ENCODE peak calls at places on chromosome 17, in nine cellular contexts. I is naive thymus-derived CD4-positive, alpha-beta T cell; S is non-pigmented ciliary epithelial cell; Z is caudate nucleus; Y is Caki2; K is MG63; B is GF-D8; U is M059J; D is effector CD4-positive, alpha-beta T cell. A is an unnamed sample.

GRCh38 chr17:57819273-57819672 is 30.6 kb downstream of the MRPS23 start:
- DNase-seq in B (no peak), Z (no peak), Y (peak), K (no peak), I (no peak), S (no peak), D (no peak), U (peak), A (no peak)

GRCh38 chr17:59757043-59757824 is 49.8 kb downstream of the VMP1 start:
- DNase-seq in B (no peak), I (no peak), U (no peak), Y (no peak), D (no peak), K (no peak), Z (no peak), S (no peak), A (no peak)

GRCh38 chr17:47280072-47280811 is 26.6 kb downstream of the ITGB3 start:
- DNase-seq in U (peak), I (no peak), Y (peak), B (no peak), K (peak), S (no peak), Z (no peak), D (no peak), A (no peak)

GRCh38 chr17:34227707-34228106 is 27.4 kb upstream of the CCL2 start:
- DNase-seq in U (no peak), K (no peak), B (no peak), I (no peak), S (no peak), Z (no peak), Y (no peak), D (no peak), A (no peak)

GRCh38 chr17:47276444-47276843 is 22.8 kb downstream of the ITGB3 start:
- DNase-seq in D (no peak), U (peak), K (no peak), Z (no peak), Y (no peak), B (no peak), S (no peak), I (no peak), A (no peak)

GRCh38 chr17:34580685-34581445 is 1.5 kb downstream of the TMEM132E start:
- DNase-seq in I (no peak), K (no peak), D (no peak), Z (no peak), U (no peak), B (no peak), Y (no peak), S (no peak), A (no peak)

GRCh38 chr17:6453279-6454024 is 9.2 kb downstream of the PIMREG start:
- DNase-seq in D (no peak), S (no peak), Z (no peak), U (no peak), K (no peak), I (no peak), Y (no peak), B (no peak), A (no peak)

GRCh38 chr17:82931696-82932060 is 91.9 kb upstream of the ZNF750 start:
- DNase-seq in Z (peak), Y (no peak), B (no peak), K (peak), S (peak), U (no peak), I (no peak), D (no peak), A (no peak)

GRCh38 chr17:30549864-30550511 is 72.8 kb downstream of the GOSR1 start:
- DNase-seq in S (no peak), U (peak), K (no peak), B (no peak), Z (no peak), Y (no peak), D (no peak), I (no peak), A (no peak)

A was measured in OCI-LY7.